ENCODE peak calls at places on chromosomes 2 and 18, in five cellular contexts. One of them, this sample, is unnamed.

GRCh38 chr2:188238386-188238785 is 53.3 kb upstream of the GULP1 start:
- DNase-seq in astrocyte of the spinal cord: no peak
- DNase-seq in T-helper 1 cell: no peak
- DNase-seq in mesendoderm: peak
- DNase-seq in ACHN: no peak
- DNase-seq in this sample: no peak

GRCh38 chr2:235135990-235136561 is 184.3 kb downstream of the SH3BP4 start:
- DNase-seq in astrocyte of the spinal cord: peak
- DNase-seq in T-helper 1 cell: peak
- DNase-seq in mesendoderm: peak
- DNase-seq in ACHN: peak
- DNase-seq in this sample: peak

GRCh38 chr18:53984021-53984420 is 240.4 kb downstream of the MBD2 start:
- DNase-seq in astrocyte of the spinal cord: peak
- DNase-seq in T-helper 1 cell: no peak
- DNase-seq in mesendoderm: no peak
- DNase-seq in ACHN: no peak
- DNase-seq in this sample: no peak

GRCh38 chr18:21479721-21480120 is 120.8 kb downstream of the ESCO1 start:
- DNase-seq in astrocyte of the spinal cord: no peak
- DNase-seq in T-helper 1 cell: no peak
- DNase-seq in mesendoderm: no peak
- DNase-seq in ACHN: no peak
- DNase-seq in this sample: no peak

GRCh38 chr2:127181851-127182250 is 38.2 kb downstream of the CYP27C1 start:
- DNase-seq in astrocyte of the spinal cord: no peak
- DNase-seq in T-helper 1 cell: no peak
- DNase-seq in mesendoderm: no peak
- DNase-seq in ACHN: no peak
- DNase-seq in this sample: peak

GRCh38 chr2:109472331-109473005 is 141.3 kb downstream of the SEPTIN10 start:
- DNase-seq in astrocyte of the spinal cord: no peak
- DNase-seq in T-helper 1 cell: no peak
- DNase-seq in mesendoderm: no peak
- DNase-seq in ACHN: no peak
- DNase-seq in this sample: peak

GRCh38 chr2:240383871-240384700 is 51.4 kb upstream of the GPC1 start:
- DNase-seq in astrocyte of the spinal cord: no peak
- DNase-seq in T-helper 1 cell: no peak
- DNase-seq in mesendoderm: no peak
- DNase-seq in ACHN: no peak
- DNase-seq in this sample: no peak

GRCh38 chr2:155866477-155866876 is 466.0 kb downstream of the NR4A2 start:
- DNase-seq in astrocyte of the spinal cord: no peak
- DNase-seq in T-helper 1 cell: no peak
- DNase-seq in mesendoderm: no peak
- DNase-seq in ACHN: no peak
- DNase-seq in this sample: no peak

GRCh38 chr18:614980-615607 is 18.3 kb downstream of the CLUL1 start:
- DNase-seq in astrocyte of the spinal cord: no peak
- DNase-seq in T-helper 1 cell: no peak
- DNase-seq in mesendoderm: no peak
- DNase-seq in ACHN: no peak
- DNase-seq in this sample: no peak

GRCh38 chr2:26355038-26355995 is 8.7 kb upstream of the ADGRF3 start:
- DNase-seq in astrocyte of the spinal cord: peak
- DNase-seq in T-helper 1 cell: peak
- DNase-seq in mesendoderm: peak
- DNase-seq in ACHN: peak
- DNase-seq in this sample: peak

GRCh38 chr2:224196789-224197188 is 157.7 kb upstream of the SERPINE2 start:
- DNase-seq in astrocyte of the spinal cord: no peak
- DNase-seq in T-helper 1 cell: no peak
- DNase-seq in mesendoderm: no peak
- DNase-seq in ACHN: no peak
- DNase-seq in this sample: no peak

GRCh38 chr2:94879982-94880377 is 8.8 kb downstream of the TEKT4 start:
- DNase-seq in astrocyte of the spinal cord: no peak
- DNase-seq in T-helper 1 cell: no peak
- DNase-seq in mesendoderm: no peak
- DNase-seq in ACHN: no peak
- DNase-seq in this sample: no peak

This sample was measured in islet precursor cell.